ENCODE peak calls at places on chromosomes 7 and 10, in six cellular contexts. E is nephron progenitor cell; S is HFF-Myc; Y is endothelial cell; C is stimulated activated CD8-positive, alpha-beta memory T cell treated with anti-CD3 and anti-CD28 coated beads, Interleukin-7, amount 100 ng/mL, for 1 hour; B is fibroblast of the conjunctiva. O is an unnamed sample.

GRCh38 chr7:129208667-129209066 is 16.2 kb upstream of the AHCYL2 start:
- DNase-seq in E (no peak), C (no peak), S (no peak), B (no peak), Y (no peak), O (no peak)

GRCh38 chr7:128881458-128882125 is 18.9 kb downstream of the ATP6V1F start:
- DNase-seq in C (no peak), S (no peak), E (no peak), B (no peak), Y (no peak), O (no peak)

GRCh38 chr7:129797224-129797789 is 155.5 kb downstream of the UBE2H start:
- DNase-seq in E (peak), B (no peak), S (no peak), C (no peak), Y (no peak), O (no peak)

GRCh38 chr10:29736325-29737208 is 101.8 kb upstream of the SVIL start:
- DNase-seq in E (peak), S (no peak), Y (peak), B (no peak), C (no peak), O (peak)

GRCh38 chr10:6918305-6918704 is 338.2 kb upstream of the PRKCQ start:
- DNase-seq in B (no peak), Y (peak), E (peak), S (no peak), C (peak), O (no peak)

GRCh38 chr10:35135861-35136260 is 9.2 kb downstream of the CREM start:
- DNase-seq in E (no peak), B (no peak), Y (no peak), C (no peak), S (no peak), O (no peak)

GRCh38 chr7:14048889-14049288 is 59.4 kb upstream of the ETV1 start:
- DNase-seq in C (no peak), B (no peak), E (no peak), S (no peak), Y (no peak), O (no peak)

GRCh38 chr7:27103489-27104226 is 1.2 kb upstream of the HOXA2 start:
- DNase-seq in C (no peak), S (no peak), B (no peak), Y (no peak), E (peak), O (peak)

GRCh38 chr7:27092753-27093097 is 3.1 kb downstream of the HOXA1 start:
- DNase-seq in B (no peak), E (no peak), C (no peak), Y (no peak), S (no peak), O (no peak)

GRCh38 chr7:43884209-43884608 is 14.9 kb upstream of the MRPS24 start:
- DNase-seq in S (no peak), Y (no peak), B (no peak), E (no peak), C (no peak), O (no peak)

GRCh38 chr10:77548157-77548556 is 89.5 kb downstream of the KCNMA1 start:
- DNase-seq in B (no peak), C (no peak), S (no peak), Y (no peak), E (no peak), O (no peak)

GRCh38 chr10:101536800-101537199 is 51.3 kb downstream of the POLL start:
- DNase-seq in E (no peak), S (peak), Y (no peak), B (peak), C (no peak), O (no peak)

GRCh38 chr7:129713544-129713943 is 102.0 kb downstream of the NRF1 start:
- DNase-seq in C (no peak), B (no peak), S (no peak), E (no peak), Y (no peak), O (no peak)

GRCh38 chr7:13055732-13056369 is 368.4 kb downstream of the ARL4A start:
- DNase-seq in B (no peak), Y (no peak), S (no peak), E (no peak), C (no peak), O (no peak)

GRCh38 chr7:23967949-23968599 is 258.1 kb downstream of the STK31 start:
- DNase-seq in S (no peak), E (no peak), Y (no peak), C (no peak), B (no peak), O (no peak)

GRCh38 chr7:137903382-137904169 is 56.8 kb upstream of the DGKI start:
- DNase-seq in Y (peak), C (peak), E (peak), S (peak), B (peak), O (peak)

GRCh38 chr7:92790987-92791386 is 45.4 kb downstream of the CDK6 start:
- DNase-seq in C (no peak), S (no peak), B (no peak), Y (no peak), E (no peak), O (no peak)

GRCh38 chr10:69883256-69883655 is 81.5 kb downstream of the COL13A1 start:
- DNase-seq in Y (no peak), C (no peak), B (no peak), E (no peak), S (no peak), O (no peak)

GRCh38 chr10:88114368-88114767 is 250.9 kb downstream of the PTEN start:
- DNase-seq in C (no peak), B (no peak), S (no peak), Y (peak), E (no peak), O (no peak)

GRCh38 chr10:58385784-58386112 is 538 bp downstream of the TFAM start:
- DNase-seq in E (peak), Y (peak), C (no peak), S (no peak), B (no peak), O (no peak)

GRCh38 chr10:51667992-51668689 is 31.3 kb downstream of the CSTF2T start:
- DNase-seq in Y (no peak), S (no peak), E (no peak), C (no peak), B (no peak), O (no peak)

GRCh38 chr7:41993173-41993867 is 243.7 kb downstream of the GLI3 start:
- DNase-seq in E (no peak), B (peak), S (no peak), Y (no peak), C (no peak), O (no peak)

GRCh38 chr7:85030893-85031292 is 156.0 kb downstream of the SEMA3D start:
- DNase-seq in E (no peak), Y (no peak), B (peak), S (peak), C (no peak), O (no peak)

GRCh38 chr10:8048281-8049008 is 6.0 kb upstream of the GATA3 start:
- DNase-seq in S (no peak), B (no peak), Y (no peak), E (no peak), C (no peak), O (no peak)

GRCh38 chr7:134886353-134887057 is 99.8 kb upstream of the AGBL3 start:
- DNase-seq in C (no peak), B (no peak), E (no peak), S (no peak), Y (no peak), O (peak)

GRCh38 chr7:110870926-110871325 is 220.0 kb upstream of the LRRN3 start:
- DNase-seq in C (no peak), E (no peak), Y (no peak), S (no peak), B (no peak), O (no peak)